ENCODE peak calls at places on chromosomes 12 and 14, in ten cellular contexts. C, L, U, I, O, E, A, M, N and D are unnamed samples.

GRCh38 chr12:6956332-6956727 is 5.2 kb downstream of the PTPN6 start:
- DNase-seq in C (no peak), L (no peak), U (no peak), I (no peak), O (peak), E (no peak), A (no peak), M (no peak), N (no peak), D (no peak)

GRCh38 chr12:121165316-121165715 is 32.6 kb downstream of the P2RX7 start:
- DNase-seq in C (no peak), L (no peak), U (no peak), I (no peak), O (no peak), E (peak), A (no peak), M (no peak), N (no peak), D (peak)

GRCh38 chr12:15621140-15621539 is 168.0 kb downstream of the EPS8 start:
- DNase-seq in C (no peak), L (no peak), U (no peak), I (no peak), O (no peak), E (no peak), A (no peak), M (no peak), N (no peak), D (no peak)

GRCh38 chr14:61482348-61483206 is 161.2 kb downstream of the PRKCH start:
- DNase-seq in C (no peak), L (no peak), U (no peak), I (no peak), O (no peak), E (no peak), A (no peak), M (no peak), N (no peak), D (peak)

GRCh38 chr12:89707623-89707991 is 1.0 kb downstream of the ATP2B1 start:
- DNase-seq in C (no peak), L (no peak), U (no peak), I (no peak), O (peak), E (peak), A (peak), M (peak), N (peak), D (peak)

GRCh38 chr14:56247495-56248087 is 129.4 kb downstream of the PELI2 start:
- DNase-seq in C (no peak), L (no peak), U (no peak), I (no peak), O (no peak), E (peak), A (no peak), M (no peak), N (no peak), D (no peak)

GRCh38 chr12:67764055-67764454 is 115.5 kb downstream of the DYRK2 start:
- DNase-seq in C (no peak), L (no peak), U (no peak), I (no peak), O (no peak), E (no peak), A (no peak), M (no peak), N (no peak), D (no peak)

GRCh38 chr12:109943811-109944210 is 43.7 kb downstream of the TCHP start:
- DNase-seq in C (no peak), L (no peak), U (no peak), I (no peak), O (no peak), E (peak), A (no peak), M (no peak), N (no peak), D (no peak)

GRCh38 chr12:27285395-27285794 is 41.3 kb downstream of the STK38L start:
- DNase-seq in C (no peak), L (no peak), U (no peak), I (no peak), O (no peak), E (no peak), A (no peak), M (peak), N (peak), D (no peak)

GRCh38 chr12:50066402-50066801 is 9.0 kb downstream of the ASIC1 start:
- DNase-seq in C (no peak), L (no peak), U (no peak), I (peak), O (no peak), E (peak), A (no peak), M (peak), N (peak), D (peak)

GRCh38 chr12:76422878-76423438 is 74.7 kb upstream of the BBS10 start:
- DNase-seq in C (no peak), L (no peak), U (no peak), I (no peak), O (no peak), E (peak), A (no peak), M (no peak), N (no peak), D (peak)

GRCh38 chr14:30034049-30034635 is 106.5 kb upstream of the PRKD1 start:
- DNase-seq in C (no peak), L (no peak), U (no peak), I (no peak), O (no peak), E (no peak), A (no peak), M (no peak), N (peak), D (no peak)

GRCh38 chr14:86532219-86532618 is 1002.3 kb downstream of the FLRT2 start:
- DNase-seq in C (no peak), L (no peak), U (no peak), I (no peak), O (no peak), E (peak), A (no peak), M (no peak), N (no peak), D (peak)

GRCh38 chr12:121784460-121784859 is 9.0 kb downstream of the RHOF start:
- DNase-seq in C (no peak), L (no peak), U (no peak), I (peak), O (no peak), E (peak), A (no peak), M (no peak), N (no peak), D (peak)

GRCh38 chr12:19946549-19946948 is 421.8 kb upstream of the PDE3A start:
- DNase-seq in C (no peak), L (no peak), U (no peak), I (peak), O (no peak), E (peak), A (no peak), M (peak), N (no peak), D (no peak)

GRCh38 chr14:92924247-92924646 is 1.3 kb downstream of the CHGA start:
- DNase-seq in C (no peak), L (no peak), U (no peak), I (no peak), O (no peak), E (no peak), A (no peak), M (no peak), N (no peak), D (no peak)

GRCh38 chr12:57224973-57225679 is 4.4 kb upstream of the SHMT2 start:
- DNase-seq in C (no peak), L (peak), U (no peak), I (no peak), O (peak), E (no peak), A (peak), M (no peak), N (peak), D (no peak)

GRCh38 chr12:30622509-30622908 is 73.2 kb downstream of the IPO8 start:
- DNase-seq in C (no peak), L (no peak), U (no peak), I (peak), O (no peak), E (peak), A (no peak), M (peak), N (no peak), D (peak)

GRCh38 chr12:124713436-124714082 is 146.1 kb upstream of the NCOR2 start:
- DNase-seq in C (no peak), L (peak), U (no peak), I (peak), O (peak), E (peak), A (peak), M (no peak), N (peak), D (no peak)